ENCODE peak calls at places on chromosomes 1 and 21, in ten cellular contexts. B is upper lobe of right lung; H is AG10803; Q is CD8-positive, alpha-beta T cell; U is colonic mucosa; P is WTC11; T is endothelial cell; O is sigmoid colon; V is nephron progenitor cell; G is heart left ventricle. N is an unnamed sample.

GRCh38 chr1:115299266-115299665 is 38.8 kb downstream of the NGF start:
- DNase-seq in P (no peak), U (no peak), V (no peak), T (no peak), B (no peak), H (no peak), Q (no peak), G (no peak), O (no peak), N (no peak)

GRCh38 chr1:229863651-229864545 is 203.1 kb upstream of the GALNT2 start:
- DNase-seq in B (no peak), V (peak), T (no peak), U (no peak), Q (no peak), P (no peak), H (no peak), O (no peak), G (peak), N (no peak)

GRCh38 chr1:66137235-66137634 is 344.5 kb downstream of the PDE4B start:
- DNase-seq in P (no peak), Q (no peak), H (peak), U (no peak), V (no peak), G (no peak), B (no peak), O (no peak), T (no peak), N (no peak)

GRCh38 chr1:162823771-162824525 is 33.4 kb downstream of the HSD17B7 start:
- DNase-seq in B (no peak), H (no peak), Q (no peak), G (no peak), T (no peak), P (no peak), O (no peak), U (no peak), V (no peak), N (no peak)

GRCh38 chr1:153509729-153510354 is 25.9 kb downstream of the S100A6 start:
- DNase-seq in H (no peak), O (no peak), T (peak), G (no peak), U (peak), V (peak), Q (peak), P (peak), B (peak), N (peak)

GRCh38 chr1:150696590-150696989 is 364 bp downstream of the GOLPH3L start:
- DNase-seq in T (no peak), O (no peak), Q (no peak), G (no peak), U (no peak), P (no peak), B (no peak), V (no peak), H (no peak), N (no peak)

GRCh38 chr1:181262069-181262468 is 173.6 kb downstream of the IER5 start:
- DNase-seq in G (no peak), P (no peak), T (no peak), V (no peak), Q (no peak), O (no peak), U (no peak), B (no peak), H (no peak), N (no peak)

GRCh38 chr1:109622895-109623294 is 3.3 kb downstream of the AMPD2 start:
- DNase-seq in G (no peak), H (no peak), V (no peak), O (no peak), B (no peak), T (no peak), P (no peak), U (no peak), Q (no peak), N (no peak)

GRCh38 chr1:41122851-41123518 is 101.5 kb upstream of the SLFNL1 start:
- DNase-seq in O (no peak), H (peak), G (no peak), V (peak), P (peak), B (no peak), Q (no peak), T (peak), U (peak), N (peak)

GRCh38 chr1:216081445-216081844 is 341.8 kb downstream of the USH2A start:
- DNase-seq in O (no peak), U (no peak), Q (no peak), H (no peak), G (no peak), B (no peak), T (no peak), P (no peak), V (no peak), N (peak)

GRCh38 chr1:13662498-13662897 is 37.5 kb upstream of the PRDM2 start:
- DNase-seq in B (no peak), V (no peak), O (peak), Q (no peak), G (no peak), U (no peak), T (no peak), P (no peak), H (peak), N (no peak)

GRCh38 chr1:66576645-66577044 is 42.7 kb downstream of the SGIP1 start:
- DNase-seq in P (no peak), G (peak), Q (no peak), T (no peak), U (no peak), O (no peak), B (no peak), V (no peak), H (no peak), N (no peak)

GRCh38 chr21:31548688-31549087 is 110.8 kb upstream of the SOD1 start:
- DNase-seq in O (no peak), G (no peak), P (no peak), T (no peak), H (no peak), B (peak), U (no peak), V (no peak), Q (no peak), N (no peak)

GRCh38 chr21:38813143-38813542 is 7.4 kb downstream of the ETS2 start:
- DNase-seq in U (no peak), P (peak), V (no peak), B (no peak), O (no peak), Q (no peak), G (no peak), H (no peak), T (no peak), N (no peak)

GRCh38 chr1:230940848-230941247 is 37.8 kb downstream of the TTC13 start:
- DNase-seq in H (peak), G (no peak), T (no peak), V (no peak), B (no peak), P (no peak), Q (no peak), O (no peak), U (no peak), N (no peak)

GRCh38 chr1:226635456-226635941 is 86.9 kb downstream of the STUM start:
- DNase-seq in B (peak), Q (peak), H (no peak), U (no peak), V (no peak), P (no peak), T (no peak), G (no peak), O (peak), N (no peak)

GRCh38 chr1:50332941-50333594 is 90.2 kb downstream of the DMRTA2 start:
- DNase-seq in V (peak), B (peak), O (no peak), T (peak), P (peak), U (peak), H (peak), Q (peak), G (peak), N (peak)

GRCh38 chr1:203306089-203306969 is 1.0 kb downstream of the BTG2 start:
- DNase-seq in B (peak), Q (no peak), G (peak), O (peak), T (no peak), P (no peak), U (peak), V (peak), H (peak), N (peak)

GRCh38 chr1:3419415-3420204 is 34.9 kb upstream of the ARHGEF16 start:
- DNase-seq in B (no peak), O (no peak), G (no peak), Q (no peak), T (no peak), P (no peak), U (peak), V (no peak), H (peak), N (peak)

GRCh38 chr1:35177237-35177786 is 15.6 kb downstream of the SFPQ start:
- DNase-seq in G (no peak), P (no peak), H (no peak), O (no peak), B (no peak), U (no peak), T (no peak), Q (no peak), V (no peak), N (no peak)

GRCh38 chr1:17829579-17829978 is 74.4 kb downstream of the ACTL8 start:
- DNase-seq in P (no peak), G (peak), H (no peak), V (no peak), B (peak), T (no peak), Q (no peak), U (no peak), O (no peak), N (no peak)

GRCh38 chr1:51664412-51665240 is 47.7 kb downstream of the OSBPL9 start:
- DNase-seq in V (no peak), Q (no peak), B (no peak), U (no peak), P (no peak), H (peak), T (no peak), O (no peak), G (no peak), N (no peak)

GRCh38 chr1:198157847-198158765 is 1.3 kb downstream of the NEK7 start:
- DNase-seq in O (no peak), V (peak), U (peak), P (no peak), B (no peak), T (no peak), Q (no peak), G (no peak), H (no peak), N (no peak)

GRCh38 chr1:159752135-159752580 is 28.6 kb upstream of the DUSP23 start:
- DNase-seq in O (peak), G (peak), B (peak), P (no peak), U (peak), Q (no peak), H (peak), V (no peak), T (no peak), N (peak)

DNA sequence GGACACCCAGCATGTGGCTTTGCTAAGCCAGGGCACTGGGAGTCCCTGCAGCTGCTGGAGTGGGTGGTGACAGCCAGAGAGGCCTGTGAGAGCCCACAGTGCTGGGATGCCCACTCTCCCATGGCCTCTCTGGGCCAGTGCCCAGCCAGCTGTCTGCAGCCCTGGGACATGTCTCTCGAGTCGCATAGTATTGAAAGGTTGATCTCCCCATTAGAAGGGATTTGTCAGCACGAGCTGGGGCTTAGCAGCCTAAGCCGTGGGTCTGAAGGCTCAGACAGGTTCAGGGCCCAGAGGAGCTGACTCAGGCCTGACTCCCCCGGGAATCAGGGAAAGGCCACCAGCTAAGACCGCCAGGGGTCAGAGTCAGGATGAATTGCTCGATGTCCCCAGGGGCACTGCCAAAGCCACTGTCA is 53.5 kb downstream of the FOXD2 start:
- DNase-seq in T (no peak), U (no peak), Q (no peak), G (no peak), B (no peak), P (no peak), V (no peak), H (no peak), O (no peak), N (no peak)
- TF ChIP-seq CTCF in T (no peak), U (no peak), Q (no peak), G (no peak), B (no peak), P (no peak), V (no peak), H (no peak), O (no peak), N (no peak)

GRCh38 chr1:220528679-220529529 is 968 bp downstream of the MARK1 start:
- DNase-seq in T (peak), U (peak), B (no peak), P (peak), G (peak), Q (no peak), V (peak), O (peak), H (no peak), N (peak)
- TF ChIP-seq CTCF in T (no peak), U (no peak), B (no peak), P (no peak), G (no peak), Q (no peak), V (no peak), O (no peak), H (no peak), N (no peak)

DNA sequence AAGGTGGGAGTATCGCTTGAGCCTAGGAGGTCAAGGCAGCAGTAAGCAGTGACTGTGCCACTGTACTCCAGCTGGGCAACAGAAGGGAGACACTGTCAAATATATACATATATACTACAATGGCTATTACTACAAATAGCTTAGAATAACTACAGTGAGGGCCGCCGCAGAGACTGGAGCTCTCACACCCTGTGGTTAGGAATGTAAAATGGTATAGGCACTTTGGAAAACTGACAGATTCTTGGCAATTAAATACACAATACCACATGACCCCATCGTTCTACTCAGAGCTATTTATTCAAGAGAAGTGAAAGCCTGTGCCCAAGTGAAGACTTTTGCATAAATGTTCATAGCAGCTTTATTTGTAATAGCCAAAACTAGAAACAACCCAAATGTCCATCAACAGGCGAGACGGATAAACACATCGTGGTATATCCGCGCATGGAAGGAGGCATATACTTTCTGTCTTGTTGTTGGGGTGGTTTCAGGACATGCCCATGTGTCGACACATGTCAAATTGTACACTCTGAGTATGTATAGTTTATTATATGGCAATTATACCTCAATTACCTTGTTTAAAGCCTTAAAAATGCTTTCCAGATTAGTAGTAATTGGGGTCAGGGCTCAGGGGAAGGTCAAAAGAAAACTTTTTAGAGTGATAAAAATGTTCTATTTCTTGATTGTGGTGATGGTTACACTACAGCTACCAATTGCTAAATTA is 123.4 kb downstream of the RIPK4 start:
- DNase-seq in Q (no peak), O (no peak), V (no peak), B (peak), U (no peak), H (no peak), T (no peak), P (no peak), G (no peak), N (no peak)
- TF ChIP-seq CTCF in Q (no peak), O (no peak), V (no peak), B (no peak), U (no peak), H (no peak), T (no peak), P (no peak), G (no peak), N (no peak)

DNA sequence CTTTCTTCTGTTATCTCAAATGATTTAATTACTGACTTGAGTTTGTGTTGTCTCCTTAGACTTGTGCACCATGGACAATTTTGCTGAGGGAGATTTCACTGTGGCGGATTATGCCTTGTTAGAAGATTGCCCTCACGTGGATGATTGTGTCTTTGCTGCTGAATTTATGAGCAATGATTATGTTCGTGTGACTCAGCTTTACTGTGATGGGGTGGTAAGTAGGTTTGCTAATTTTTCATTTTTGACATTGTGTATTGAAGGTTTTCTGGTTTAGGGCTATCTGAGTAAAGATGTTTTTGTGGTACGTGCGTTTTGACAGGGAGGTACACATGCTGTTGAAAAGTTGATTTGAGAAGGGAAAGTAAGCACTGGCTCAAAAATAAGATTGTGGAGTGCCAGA is 14.1 kb downstream of the TTC3 start:
- DNase-seq in Q (no peak), V (no peak), G (no peak), H (peak), P (no peak), B (no peak), O (no peak), T (no peak), U (no peak), N (peak)
- TF ChIP-seq CTCF in Q (peak), V (no peak), G (peak), H (peak), P (no peak), B (peak), O (peak), T (no peak), U (no peak), N (no peak)

DNA sequence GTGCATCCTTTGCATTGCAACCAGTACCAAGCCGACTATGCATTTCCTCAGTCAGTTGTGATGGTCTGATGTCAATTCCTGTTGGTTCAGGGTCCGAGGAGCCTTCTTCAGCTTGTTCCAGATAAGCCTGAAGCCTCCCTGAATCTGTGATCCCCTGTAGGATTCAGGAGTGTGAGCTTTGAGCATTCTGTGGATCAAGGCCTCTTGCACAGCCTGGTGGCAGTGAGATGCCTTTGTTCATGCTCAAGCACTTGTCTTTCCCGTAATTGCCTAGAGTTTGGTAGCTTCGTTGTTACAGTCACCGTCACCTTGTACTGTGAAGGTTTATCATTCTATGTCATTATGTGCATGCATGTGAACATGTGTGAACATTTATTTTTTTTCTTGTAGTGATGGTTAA is 103.5 kb downstream of the PBX1 start:
- DNase-seq in V (no peak), T (no peak), G (no peak), H (no peak), P (no peak), U (no peak), B (no peak), Q (no peak), O (no peak), N (no peak)
- TF ChIP-seq CTCF in V (no peak), T (no peak), G (no peak), H (no peak), P (no peak), U (no peak), B (no peak), Q (no peak), O (no peak), N (no peak)

GRCh38 chr1:48471103-48471502 is 901 bp downstream of the SPATA6 start:
- DNase-seq in H (no peak), U (peak), Q (no peak), P (no peak), O (peak), V (no peak), G (no peak), B (no peak), T (peak), N (peak)

GRCh38 chr1:48470506-48470905 is 1.5 kb downstream of the SPATA6 start:
- DNase-seq in V (peak), U (peak), B (no peak), Q (no peak), T (peak), G (peak), P (peak), H (peak), O (peak), N (peak)

GRCh38 chr1:48469616-48470500 is 2.1 kb downstream of the SPATA6 start:
- DNase-seq in B (peak), P (no peak), H (peak), T (no peak), G (peak), U (peak), O (peak), Q (no peak), V (no peak), N (peak)

GRCh38 chr1:48472747-48473146 is 743 bp upstream of the SPATA6 start:
- DNase-seq in G (no peak), Q (no peak), B (no peak), H (no peak), P (no peak), O (no peak), V (no peak), U (no peak), T (no peak), N (no peak)

DNA sequence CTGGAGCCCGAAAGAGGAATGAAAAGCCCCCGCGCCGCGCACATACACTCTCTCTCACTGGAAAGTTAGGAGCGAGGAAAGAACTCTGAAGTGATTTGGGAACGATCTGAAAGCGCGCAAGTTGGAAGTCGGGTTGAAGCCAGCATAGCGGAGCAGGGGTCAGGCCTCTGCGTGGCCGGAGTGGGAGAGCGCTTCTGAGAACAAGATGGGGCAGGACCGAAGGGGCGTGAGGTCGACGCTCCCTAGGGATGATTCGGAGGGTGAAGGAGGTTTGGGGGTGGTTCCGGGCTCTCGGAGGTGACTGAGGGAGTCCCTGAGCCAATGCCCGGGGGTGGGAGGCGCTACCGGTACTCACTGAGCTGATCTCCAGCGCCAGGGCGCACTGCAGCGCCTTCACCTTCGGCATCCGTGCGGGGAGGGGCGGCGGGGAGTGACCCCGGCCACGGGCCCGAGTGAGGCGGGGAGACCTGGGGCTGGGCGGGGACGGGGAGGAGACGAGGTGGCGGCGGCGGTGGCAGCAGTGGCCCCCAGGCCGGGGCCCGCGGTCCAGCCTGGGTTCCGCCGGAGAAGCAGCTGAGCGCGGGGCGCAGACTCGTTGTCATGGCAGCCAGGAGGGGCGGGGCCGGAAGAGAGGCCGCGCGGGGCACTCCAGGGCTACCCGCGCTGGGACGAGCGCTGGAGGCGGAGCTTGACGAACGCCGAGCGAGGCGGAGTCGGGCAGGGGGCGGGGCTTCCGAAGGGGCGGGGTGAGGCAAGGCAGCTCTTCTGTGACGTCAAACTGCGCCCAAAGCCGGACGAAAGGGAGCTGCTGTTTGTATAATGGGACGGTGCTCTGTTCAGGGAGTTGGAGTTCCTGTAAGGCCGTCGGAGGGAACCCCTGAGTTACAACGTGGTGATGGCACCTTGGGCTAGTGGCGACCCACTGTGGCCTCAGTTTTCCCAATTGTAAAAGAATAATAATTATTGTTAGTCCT is at the start of gene SPATA6:
- DNase-seq in B (peak), Q (peak), H (peak), T (peak), P (peak), V (peak), G (peak), U (peak), O (peak), N (peak)
- TF ChIP-seq CTCF in B (peak), Q (no peak), H (peak), T (no peak), P (no peak), V (no peak), G (no peak), U (no peak), O (no peak), N (no peak)